ENCODE peak calls at places on chromosomes 1 and 21, in nine cellular contexts. C is upper lobe of right lung; A is stimulated activated naive CD4-positive, alpha-beta T cell; V is NCI-H1930; E is GM13976; Z is Right ventricle myocardium superior; Y is kidney epithelial cell; S is astrocyte of the spinal cord; J is NCI-H1105. T is an unnamed sample.

GRCh38 chr21:28016571-28016970 is 976.1 kb downstream of the LTN1 start:
- DNase-seq in S (no peak), V (no peak), Z (no peak), J (no peak), A (no peak), E (no peak), Y (no peak), C (no peak), T (no peak)

GRCh38 chr1:55384589-55385136 is 169.5 kb upstream of the USP24 start:
- DNase-seq in J (no peak), C (no peak), Z (no peak), A (no peak), S (no peak), E (no peak), V (no peak), Y (no peak), T (no peak)

GRCh38 chr1:212260557-212261342 is 24.5 kb upstream of the PPP2R5A start:
- DNase-seq in Z (no peak), A (no peak), Y (peak; percentile 82), E (no peak), J (peak; percentile 3), C (no peak), V (no peak), S (no peak), T (no peak)

GRCh38 chr21:29302340-29302991 is 3.7 kb downstream of the BACH1 start:
- DNase-seq in C (no peak), Z (no peak), S (no peak), E (no peak), V (no peak), Y (no peak), A (no peak), J (no peak), T (no peak)

GRCh38 chr1:25080294-25081209 is 150.5 kb upstream of the RUNX3 start:
- DNase-seq in J (no peak), Z (peak; percentile 35), E (no peak), C (no peak), A (no peak), V (no peak), Y (no peak), S (no peak), T (no peak)

GRCh38 chr21:43854773-43855633 is 10.0 kb upstream of the AGPAT3 start:
- DNase-seq in Z (no peak), J (no peak), E (peak; percentile 85), C (no peak), V (no peak), A (no peak), S (no peak), Y (no peak), T (no peak)

GRCh38 chr1:197008861-197009260 is 31.5 kb downstream of the CFHR5 start:
- DNase-seq in Y (no peak), V (no peak), A (no peak), C (no peak), Z (no peak), J (no peak), E (no peak), S (no peak), T (no peak)

GRCh38 chr1:156439036-156439435 is 61.5 kb downstream of the MEF2D start:
- DNase-seq in A (no peak), V (no peak), S (no peak), Z (no peak), J (no peak), E (no peak), C (no peak), Y (no peak), T (no peak)

GRCh38 chr1:21340230-21340564 is 49.9 kb upstream of the ECE1 start:
- DNase-seq in J (peak; percentile 10), E (no peak), A (no peak), V (no peak), Y (no peak), Z (peak; percentile 74), S (no peak), C (no peak), T (no peak)

GRCh38 chr1:162388083-162388594 is 6.6 kb downstream of the C1orf226 start:
- DNase-seq in E (peak; percentile 7), J (no peak), S (no peak), C (no peak), Y (no peak), V (no peak), Z (no peak), A (no peak), T (no peak)

GRCh38 chr1:192539450-192540132 is 36.0 kb upstream of the RGS1 start:
- DNase-seq in Y (peak; percentile 89), J (no peak), Z (no peak), A (peak; percentile 15), V (no peak), E (no peak), C (no peak), S (peak; percentile 99), T (no peak)

GRCh38 chr1:193741228-193741627 is 554.8 kb upstream of the B3GALT2 start:
- DNase-seq in A (no peak), E (no peak), V (no peak), J (no peak), Z (no peak), S (no peak), Y (no peak), C (no peak), T (no peak)

GRCh38 chr1:46811053-46811452 is 12.2 kb downstream of the CYP4B1 start:
- DNase-seq in Z (no peak), C (no peak), S (no peak), J (no peak), E (no peak), A (no peak), V (no peak), Y (no peak), T (no peak)

GRCh38 chr1:106954830-106955229 is 101.6 kb upstream of the PRMT6 start:
- DNase-seq in Z (no peak), V (no peak), Y (no peak), A (no peak), C (no peak), J (no peak), S (no peak), E (no peak), T (no peak)

GRCh38 chr1:221098462-221099406 is 219.5 kb downstream of the HLX start:
- DNase-seq in V (no peak), Z (no peak), Y (no peak), J (no peak), S (no peak), E (no peak), C (no peak), A (no peak), T (no peak)

GRCh38 chr1:226164154-226164553 is 22.4 kb downstream of the ACBD3 start:
- DNase-seq in J (no peak), Y (no peak), C (no peak), A (no peak), Z (no peak), S (no peak), V (no peak), E (no peak), T (no peak)

GRCh38 chr1:221839321-221839720 is 97.4 kb upstream of the DUSP10 start:
- DNase-seq in C (no peak), Z (no peak), J (no peak), E (peak; percentile 12), Y (no peak), V (no peak), A (no peak), S (no peak), T (no peak)

GRCh38 chr1:237879195-237879594 is 11.5 kb downstream of the ZP4 start:
- DNase-seq in A (no peak), J (no peak), S (peak; percentile 71), Y (peak; percentile 87), C (no peak), Z (no peak), V (no peak), E (no peak), T (no peak)

GRCh38 chr1:59903136-59903754 is 23.3 kb downstream of the CYP2J2 start:
- DNase-seq in E (peak; percentile 24), Z (no peak), V (no peak), S (peak; percentile 6), J (no peak), A (no peak), C (no peak), Y (no peak), T (no peak)

GRCh38 chr21:40936771-40937261 is 89.9 kb upstream of the DSCAM start:
- DNase-seq in Y (no peak), S (no peak), J (no peak), A (no peak), E (no peak), V (no peak), C (no peak), Z (no peak), T (no peak)

GRCh38 chr1:201882665-201883132 is 6.0 kb upstream of the SHISA4 start:
- DNase-seq in V (no peak), J (no peak), Y (no peak), C (no peak), Z (no peak), A (no peak), S (peak; percentile 72), E (peak; percentile 34), T (no peak)

GRCh38 chr1:111179968-111180533 is 20.4 kb downstream of the DENND2D start:
- DNase-seq in V (no peak), A (no peak), Z (no peak), S (no peak), C (no peak), J (no peak), E (no peak), Y (no peak), T (no peak)

GRCh38 chr1:188420177-188420576 is 1591.4 kb downstream of the PLA2G4A start:
- DNase-seq in A (no peak), S (no peak), E (no peak), Z (no peak), Y (no peak), J (no peak), C (no peak), V (no peak), T (no peak)

GRCh38 chr1:214338212-214338611 is 57.3 kb downstream of the SMYD2 start:
- DNase-seq in V (no peak), A (no peak), E (no peak), C (no peak), J (no peak), Z (no peak), Y (no peak), S (no peak), T (no peak)

GRCh38 chr1:162929177-162929576 is 68.2 kb upstream of the CCDC190 start:
- DNase-seq in Y (no peak), A (no peak), Z (no peak), J (no peak), S (no peak), E (no peak), C (no peak), V (no peak), T (no peak)

GRCh38 chr1:26195805-26196204 is 5.4 kb downstream of the CATSPER4 start:
- DNase-seq in V (no peak), Z (no peak), E (no peak), Y (no peak), S (no peak), J (no peak), C (no peak), A (no peak), T (no peak)

GRCh38 chr1:182286761-182287160 is 104.8 kb downstream of the GLUL start:
- DNase-seq in Y (no peak), A (no peak), E (no peak), J (no peak), V (no peak), C (no peak), Z (no peak), S (no peak), T (no peak)

GRCh38 chr1:235809949-235810348 is 56.8 kb downstream of the LYST start:
- DNase-seq in V (no peak), Y (no peak), S (no peak), J (no peak), E (no peak), A (no peak), C (no peak), Z (no peak), T (no peak)

GRCh38 chr1:45359882-45360513 is 19.8 kb upstream of the MUTYH start:
- DNase-seq in C (no peak), A (peak; percentile 26), V (no peak), J (peak; percentile 41), E (no peak), Z (peak; percentile 65), Y (no peak), S (peak; percentile 69), T (no peak)

GRCh38 chr1:37288900-37289299 is 185.5 kb upstream of the ZC3H12A start:
- DNase-seq in S (no peak), A (no peak), E (peak; percentile 80), Z (no peak), J (no peak), Y (no peak), C (no peak), V (no peak), T (no peak)